ENCODE peak calls at places on chromosomes 4 and X, in seven cellular contexts. One of them, this sample, is unnamed.

GRCh38 chrX:70998402-70999027 is 67.6 kb upstream of the SLC7A3 start:
- DNase-seq in tibial nerve: peak; percentile 19
- DNase-seq in GM12878: no peak
- DNase-seq in bronchial epithelial cell: peak; percentile 88
- DNase-seq in brain microvascular endothelial cell: peak; percentile 16
- DNase-seq in heart right ventricle: peak; percentile 10
- DNase-seq in body of pancreas: peak; percentile 7
- DNase-seq in this sample: peak; percentile 3

GRCh38 chr4:168434993-168435392 is 45.3 kb downstream of the DDX60L start:
- DNase-seq in tibial nerve: no peak
- DNase-seq in GM12878: no peak
- DNase-seq in bronchial epithelial cell: no peak
- DNase-seq in brain microvascular endothelial cell: no peak
- DNase-seq in heart right ventricle: no peak
- DNase-seq in body of pancreas: no peak
- DNase-seq in this sample: no peak

GRCh38 chr4:89737888-89738287 is 99.1 kb downstream of the SNCA start:
- DNase-seq in tibial nerve: no peak
- DNase-seq in GM12878: no peak
- DNase-seq in bronchial epithelial cell: peak; percentile 21
- DNase-seq in brain microvascular endothelial cell: no peak
- DNase-seq in heart right ventricle: no peak
- DNase-seq in body of pancreas: no peak
- DNase-seq in this sample: no peak

GRCh38 chrX:107600366-107600765 is 27.9 kb upstream of the PRPS1 start:
- DNase-seq in tibial nerve: no peak
- DNase-seq in GM12878: no peak
- DNase-seq in bronchial epithelial cell: peak; percentile 12
- DNase-seq in brain microvascular endothelial cell: no peak
- DNase-seq in heart right ventricle: no peak
- DNase-seq in body of pancreas: no peak
- DNase-seq in this sample: no peak

GRCh38 chr4:26015133-26015651 is 101.2 kb downstream of the SMIM20 start:
- DNase-seq in tibial nerve: peak; percentile 60
- DNase-seq in GM12878: no peak
- DNase-seq in bronchial epithelial cell: no peak
- DNase-seq in brain microvascular endothelial cell: peak; percentile 86
- DNase-seq in heart right ventricle: peak; percentile 63
- DNase-seq in body of pancreas: peak; percentile 61
- DNase-seq in this sample: no peak

GRCh38 chr4:72975488-72975784 is 94.1 kb downstream of the COX18 start:
- DNase-seq in tibial nerve: no peak
- DNase-seq in GM12878: no peak
- DNase-seq in bronchial epithelial cell: no peak
- DNase-seq in brain microvascular endothelial cell: no peak
- DNase-seq in heart right ventricle: no peak
- DNase-seq in body of pancreas: no peak
- DNase-seq in this sample: no peak

GRCh38 chrX:87403551-87403950 is 114.1 kb upstream of the KLHL4 start:
- DNase-seq in tibial nerve: no peak
- DNase-seq in GM12878: no peak
- DNase-seq in bronchial epithelial cell: no peak
- DNase-seq in brain microvascular endothelial cell: no peak
- DNase-seq in heart right ventricle: no peak
- DNase-seq in body of pancreas: no peak
- DNase-seq in this sample: no peak

GRCh38 chr4:122456228-122457106 is at the start of gene IL2:
- DNase-seq in tibial nerve: no peak
- DNase-seq in GM12878: no peak
- DNase-seq in bronchial epithelial cell: no peak
- DNase-seq in brain microvascular endothelial cell: no peak
- DNase-seq in heart right ventricle: no peak
- DNase-seq in body of pancreas: no peak
- DNase-seq in this sample: no peak

GRCh38 chr4:53015681-53016080 is 153.6 kb downstream of the RASL11B start:
- DNase-seq in tibial nerve: peak; percentile 34
- DNase-seq in GM12878: no peak
- DNase-seq in bronchial epithelial cell: peak; percentile 33
- DNase-seq in brain microvascular endothelial cell: peak; percentile 49
- DNase-seq in heart right ventricle: peak; percentile 38
- DNase-seq in body of pancreas: peak; percentile 33
- DNase-seq in this sample: no peak

GRCh38 chr4:121243476-121243875 is 79.4 kb upstream of the TNIP3 start:
- DNase-seq in tibial nerve: no peak
- DNase-seq in GM12878: no peak
- DNase-seq in bronchial epithelial cell: peak; percentile 38
- DNase-seq in brain microvascular endothelial cell: no peak
- DNase-seq in heart right ventricle: no peak
- DNase-seq in body of pancreas: no peak
- DNase-seq in this sample: no peak

GRCh38 chr4:155073852-155074251 is 134.6 kb upstream of the NPY2R start:
- DNase-seq in tibial nerve: no peak
- DNase-seq in GM12878: no peak
- DNase-seq in bronchial epithelial cell: no peak
- DNase-seq in brain microvascular endothelial cell: no peak
- DNase-seq in heart right ventricle: no peak
- DNase-seq in body of pancreas: no peak
- DNase-seq in this sample: no peak

GRCh38 chr4:147799986-147800555 is 68.2 kb downstream of the ARHGAP10 start:
- DNase-seq in tibial nerve: no peak
- DNase-seq in GM12878: peak; percentile 92
- DNase-seq in bronchial epithelial cell: no peak
- DNase-seq in brain microvascular endothelial cell: peak; percentile 49
- DNase-seq in heart right ventricle: no peak
- DNase-seq in body of pancreas: no peak
- DNase-seq in this sample: peak; percentile 82

GRCh38 chrX:128020701-128021100 is 31.5 kb downstream of the ACTRT1 start:
- DNase-seq in tibial nerve: no peak
- DNase-seq in GM12878: no peak
- DNase-seq in bronchial epithelial cell: peak; percentile 92
- DNase-seq in brain microvascular endothelial cell: peak; percentile 0
- DNase-seq in heart right ventricle: no peak
- DNase-seq in body of pancreas: no peak
- DNase-seq in this sample: no peak

GRCh38 chr4:10371869-10372471 is 85.3 kb downstream of the ZNF518B start:
- DNase-seq in tibial nerve: no peak
- DNase-seq in GM12878: no peak
- DNase-seq in bronchial epithelial cell: peak; percentile 28
- DNase-seq in brain microvascular endothelial cell: peak; percentile 5
- DNase-seq in heart right ventricle: no peak
- DNase-seq in body of pancreas: no peak
- DNase-seq in this sample: no peak

GRCh38 chrX:96372313-96373046 is 312.2 kb upstream of the DIAPH2 start:
- DNase-seq in tibial nerve: no peak
- DNase-seq in GM12878: no peak
- DNase-seq in bronchial epithelial cell: peak; percentile 36
- DNase-seq in brain microvascular endothelial cell: peak; percentile 22
- DNase-seq in heart right ventricle: no peak
- DNase-seq in body of pancreas: peak; percentile 37
- DNase-seq in this sample: peak; percentile 1

GRCh38 chrX:44344687-44345086 is 1.2 kb upstream of the EFHC2 start:
- DNase-seq in tibial nerve: no peak
- DNase-seq in GM12878: no peak
- DNase-seq in bronchial epithelial cell: no peak
- DNase-seq in brain microvascular endothelial cell: no peak
- DNase-seq in heart right ventricle: no peak
- DNase-seq in body of pancreas: no peak
- DNase-seq in this sample: no peak

GRCh38 chrX:12950851-12951589 is 23.9 kb upstream of the TMSB4X start:
- DNase-seq in tibial nerve: no peak
- DNase-seq in GM12878: peak; percentile 73
- DNase-seq in bronchial epithelial cell: no peak
- DNase-seq in brain microvascular endothelial cell: no peak
- DNase-seq in heart right ventricle: no peak
- DNase-seq in body of pancreas: no peak
- DNase-seq in this sample: no peak

GRCh38 chrX:71292669-71293379 is 8.7 kb upstream of the ITGB1BP2 start:
- DNase-seq in tibial nerve: no peak
- DNase-seq in GM12878: no peak
- DNase-seq in bronchial epithelial cell: peak; percentile 25
- DNase-seq in brain microvascular endothelial cell: peak; percentile 40
- DNase-seq in heart right ventricle: no peak
- DNase-seq in body of pancreas: no peak
- DNase-seq in this sample: no peak

GRCh38 chr4:145482209-145483021 is 762 bp downstream of the SMAD1 start:
- DNase-seq in tibial nerve: peak; percentile 48
- DNase-seq in GM12878: peak; percentile 28
- DNase-seq in bronchial epithelial cell: peak; percentile 65
- DNase-seq in brain microvascular endothelial cell: peak; percentile 72
- DNase-seq in heart right ventricle: peak; percentile 50
- DNase-seq in body of pancreas: peak; percentile 78
- DNase-seq in this sample: peak; percentile 55

GRCh38 chrX:115233497-115234219 is at the start of gene LRCH2:
- DNase-seq in tibial nerve: peak; percentile 9
- DNase-seq in GM12878: no peak
- DNase-seq in bronchial epithelial cell: no peak
- DNase-seq in brain microvascular endothelial cell: no peak
- DNase-seq in heart right ventricle: peak; percentile 41
- DNase-seq in body of pancreas: no peak
- DNase-seq in this sample: no peak

GRCh38 chr4:142414336-142414945 is 431.7 kb downstream of the INPP4B start:
- DNase-seq in tibial nerve: no peak
- DNase-seq in GM12878: no peak
- DNase-seq in bronchial epithelial cell: peak; percentile 52
- DNase-seq in brain microvascular endothelial cell: no peak
- DNase-seq in heart right ventricle: no peak
- DNase-seq in body of pancreas: no peak
- DNase-seq in this sample: no peak

GRCh38 chr4:157514711-157515110 is 294.2 kb downstream of the GRIA2 start:
- DNase-seq in tibial nerve: no peak
- DNase-seq in GM12878: no peak
- DNase-seq in bronchial epithelial cell: no peak
- DNase-seq in brain microvascular endothelial cell: no peak
- DNase-seq in heart right ventricle: no peak
- DNase-seq in body of pancreas: no peak
- DNase-seq in this sample: no peak
- TF ChIP-seq CTCF in tibial nerve: no peak
- TF ChIP-seq CTCF in GM12878: peak; percentile 35
- TF ChIP-seq CTCF in bronchial epithelial cell: peak; percentile 18
- TF ChIP-seq CTCF in brain microvascular endothelial cell: peak; percentile 45
- TF ChIP-seq CTCF in heart right ventricle: no peak
- TF ChIP-seq CTCF in body of pancreas: no peak
- TF ChIP-seq CTCF in this sample: peak; percentile 19

GRCh38 chr4:23889814-23890269 is at the start of gene PPARGC1A:
- DNase-seq in tibial nerve: peak; percentile 33
- DNase-seq in GM12878: no peak
- DNase-seq in bronchial epithelial cell: no peak
- DNase-seq in brain microvascular endothelial cell: no peak
- DNase-seq in heart right ventricle: peak; percentile 69
- DNase-seq in body of pancreas: peak; percentile 75
- DNase-seq in this sample: no peak

GRCh38 chr4:23889368-23889767 is 479 bp downstream of the PPARGC1A start:
- DNase-seq in tibial nerve: no peak
- DNase-seq in GM12878: no peak
- DNase-seq in bronchial epithelial cell: no peak
- DNase-seq in brain microvascular endothelial cell: no peak
- DNase-seq in heart right ventricle: no peak
- DNase-seq in body of pancreas: no peak
- DNase-seq in this sample: no peak

GRCh38 chr4:23887173-23887572 is 2.7 kb downstream of the PPARGC1A start:
- DNase-seq in tibial nerve: no peak
- DNase-seq in GM12878: no peak
- DNase-seq in bronchial epithelial cell: no peak
- DNase-seq in brain microvascular endothelial cell: no peak
- DNase-seq in heart right ventricle: no peak
- DNase-seq in body of pancreas: no peak
- DNase-seq in this sample: no peak

GRCh38 chr4:23888421-23889319 is 1.2 kb downstream of the PPARGC1A start:
- DNase-seq in tibial nerve: peak; percentile 17
- DNase-seq in GM12878: no peak
- DNase-seq in bronchial epithelial cell: peak; percentile 57
- DNase-seq in brain microvascular endothelial cell: peak; percentile 17
- DNase-seq in heart right ventricle: no peak
- DNase-seq in body of pancreas: no peak
- DNase-seq in this sample: no peak

DNA sequence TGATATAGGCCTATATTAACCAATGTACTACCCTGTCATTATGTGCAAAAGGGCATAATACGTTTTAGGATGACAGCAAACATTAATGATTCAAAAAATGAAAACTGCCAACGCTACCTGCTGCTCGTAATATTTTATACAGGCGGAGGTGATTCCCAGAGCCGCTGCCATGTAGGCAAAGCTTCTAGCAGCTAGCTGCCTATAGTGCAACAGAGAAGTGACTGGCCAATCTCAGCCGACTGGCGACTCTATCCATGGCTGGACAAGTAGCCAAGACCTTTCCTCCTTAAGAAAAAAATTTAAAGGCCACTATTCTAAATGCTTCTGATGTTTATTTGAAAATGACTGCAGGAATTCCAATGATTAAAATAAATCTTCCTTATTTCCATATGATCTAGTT is 1.9 kb downstream of the PPARGC1A start:
- DNase-seq in tibial nerve: no peak
- DNase-seq in GM12878: no peak
- DNase-seq in bronchial epithelial cell: no peak
- DNase-seq in brain microvascular endothelial cell: no peak
- DNase-seq in heart right ventricle: no peak
- DNase-seq in body of pancreas: no peak
- DNase-seq in this sample: no peak
- H3K4me3 ChIP-seq in tibial nerve: no peak overlapping the region
- H3K4me3 ChIP-seq in GM12878: no peak overlapping the region
- H3K4me3 ChIP-seq in bronchial epithelial cell: no peak overlapping the region
- H3K4me3 ChIP-seq in brain microvascular endothelial cell: peak overlapping the region; percentile 60
- H3K4me3 ChIP-seq in heart right ventricle: peak overlapping the region; percentile 61
- H3K4me3 ChIP-seq in body of pancreas: no peak overlapping the region
- H3K4me3 ChIP-seq in this sample: no peak overlapping the region

GRCh38 chrX:66110112-66110511 is 53.9 kb upstream of the HEPH start:
- DNase-seq in tibial nerve: no peak
- DNase-seq in GM12878: no peak
- DNase-seq in bronchial epithelial cell: peak; percentile 23
- DNase-seq in brain microvascular endothelial cell: no peak
- DNase-seq in heart right ventricle: no peak
- DNase-seq in body of pancreas: peak; percentile 2
- DNase-seq in this sample: peak; percentile 0
- TF ChIP-seq CTCF in tibial nerve: peak; percentile 49
- TF ChIP-seq CTCF in GM12878: peak; percentile 34
- TF ChIP-seq CTCF in bronchial epithelial cell: peak; percentile 22
- TF ChIP-seq CTCF in brain microvascular endothelial cell: peak; percentile 28
- TF ChIP-seq CTCF in heart right ventricle: peak; percentile 35
- TF ChIP-seq CTCF in body of pancreas: no peak
- TF ChIP-seq CTCF in this sample: peak; percentile 32

GRCh38 chr4:74158561-74159396 is 861 bp downstream of the MTHFD2L start:
- DNase-seq in tibial nerve: no peak
- DNase-seq in GM12878: peak; percentile 9
- DNase-seq in bronchial epithelial cell: peak; percentile 71
- DNase-seq in brain microvascular endothelial cell: no peak
- DNase-seq in heart right ventricle: no peak
- DNase-seq in body of pancreas: no peak
- DNase-seq in this sample: no peak

GRCh38 chr4:74157743-74158560 is at the start of gene MTHFD2L:
- DNase-seq in tibial nerve: peak; percentile 78
- DNase-seq in GM12878: peak; percentile 40
- DNase-seq in bronchial epithelial cell: peak; percentile 83
- DNase-seq in brain microvascular endothelial cell: peak; percentile 92
- DNase-seq in heart right ventricle: peak; percentile 94
- DNase-seq in body of pancreas: peak; percentile 96
- DNase-seq in this sample: peak; percentile 66

GRCh38 chr4:74157116-74157742 is 689 bp upstream of the MTHFD2L start:
- DNase-seq in tibial nerve: no peak
- DNase-seq in GM12878: no peak
- DNase-seq in bronchial epithelial cell: peak; percentile 34
- DNase-seq in brain microvascular endothelial cell: peak; percentile 45
- DNase-seq in heart right ventricle: no peak
- DNase-seq in body of pancreas: peak; percentile 11
- DNase-seq in this sample: no peak

GRCh38 chr4:74161676-74162450 is 3.9 kb downstream of the MTHFD2L start:
- DNase-seq in tibial nerve: no peak
- DNase-seq in GM12878: no peak
- DNase-seq in bronchial epithelial cell: no peak
- DNase-seq in brain microvascular endothelial cell: no peak
- DNase-seq in heart right ventricle: no peak
- DNase-seq in body of pancreas: no peak
- DNase-seq in this sample: no peak

GRCh38 chr4:74159397-74159709 is 1.4 kb downstream of the MTHFD2L start:
- DNase-seq in tibial nerve: no peak
- DNase-seq in GM12878: no peak
- DNase-seq in bronchial epithelial cell: no peak
- DNase-seq in brain microvascular endothelial cell: no peak
- DNase-seq in heart right ventricle: no peak
- DNase-seq in body of pancreas: no peak
- DNase-seq in this sample: no peak
- H3K4me3 ChIP-seq in tibial nerve: no peak overlapping the region
- H3K4me3 ChIP-seq in GM12878: peak overlapping the region; percentile 74
- H3K4me3 ChIP-seq in bronchial epithelial cell: peak overlapping the region; percentile 79
- H3K4me3 ChIP-seq in brain microvascular endothelial cell: no peak overlapping the region
- H3K4me3 ChIP-seq in heart right ventricle: peak overlapping the region; percentile 60
- H3K4me3 ChIP-seq in body of pancreas: no peak overlapping the region
- H3K4me3 ChIP-seq in this sample: peak overlapping the region; percentile 60

This sample was measured in GM12864.